ENCODE peak calls at places on chromosomes 2 and 18, in eight cellular contexts. G is fibroblast of villous mesenchyme, H is lung, E is GM23338, I is fibroblast of lung, O is upper lobe of right lung, Q is body of pancreas, M is cardiac muscle cell. N is an unnamed sample.

GRCh38 chr2:238461491-238461890 is 34.8 kb downstream of the ASB1 start:
- DNase-seq in G (no peak), H (no peak), E (no peak), I (no peak), O (no peak), Q (no peak), M (no peak), N (no peak)

GRCh38 chr2:202237787-202238233 is 587 bp downstream of the SUMO1 start:
- DNase-seq in G (peak), H (peak), E (peak), I (peak), O (peak), Q (peak), M (peak), N (peak)

GRCh38 chr2:96175951-96176350 is 30.7 kb upstream of the DUSP2 start:
- DNase-seq in G (peak), H (no peak), E (no peak), I (peak), O (no peak), Q (no peak), M (peak), N (peak)

GRCh38 chr2:200860092-200860795 is 4.2 kb downstream of the CLK1 start:
- DNase-seq in G (peak), H (no peak), E (peak), I (peak), O (no peak), Q (no peak), M (peak), N (peak)

GRCh38 chr2:9824956-9825720 is 18.1 kb upstream of the TAF1B start:
- DNase-seq in G (no peak), H (no peak), E (no peak), I (peak), O (no peak), Q (no peak), M (no peak), N (peak)

GRCh38 chr2:239550336-239550735 is 149.5 kb upstream of the HDAC4 start:
- DNase-seq in G (no peak), H (no peak), E (no peak), I (no peak), O (no peak), Q (no peak), M (no peak), N (no peak)

GRCh38 chr18:79588636-79589481 is 90.7 kb upstream of the CTDP1 start:
- DNase-seq in G (peak), H (peak), E (peak), I (peak), O (peak), Q (peak), M (peak), N (peak)

GRCh38 chr18:35347991-35348390 is 3.8 kb upstream of the ZNF24 start:
- DNase-seq in G (no peak), H (no peak), E (no peak), I (no peak), O (no peak), Q (no peak), M (no peak), N (no peak)

GRCh38 chr2:191226196-191226595 is 19.0 kb upstream of the MYO1B start:
- DNase-seq in G (peak), H (no peak), E (no peak), I (peak), O (no peak), Q (no peak), M (peak), N (peak)

GRCh38 chr2:120793682-120794403 is 58.2 kb downstream of the GLI2 start:
- DNase-seq in G (peak), H (no peak), E (no peak), I (peak), O (no peak), Q (no peak), M (peak), N (peak)

GRCh38 chr2:141492816-141493215 is 638.0 kb downstream of the LRP1B start:
- DNase-seq in G (no peak), H (no peak), E (no peak), I (no peak), O (no peak), Q (no peak), M (no peak), N (no peak)

GRCh38 chr2:237996041-237996593 is 29.3 kb downstream of the UBE2F start:
- DNase-seq in G (peak), H (no peak), E (no peak), I (peak), O (peak), Q (peak), M (peak), N (peak)

GRCh38 chr2:8009010-8009597 is 672.8 kb upstream of the ID2 start:
- DNase-seq in G (no peak), H (no peak), E (no peak), I (no peak), O (no peak), Q (no peak), M (peak), N (peak)

GRCh38 chr2:122804494-122804893 is 1049.0 kb downstream of the TSN start:
- DNase-seq in G (peak), H (no peak), E (no peak), I (no peak), O (no peak), Q (no peak), M (no peak), N (no peak)

GRCh38 chr2:53220969-53221368 is 546.6 kb upstream of the CHAC2 start:
- DNase-seq in G (no peak), H (no peak), E (no peak), I (no peak), O (no peak), Q (no peak), M (no peak), N (no peak)

GRCh38 chr2:227079726-227080125 is 84.3 kb downstream of the COL4A4 start:
- DNase-seq in G (peak), H (no peak), E (no peak), I (no peak), O (no peak), Q (no peak), M (no peak), N (peak)

GRCh38 chr18:8962906-8963635 is 139.4 kb upstream of the NDUFV2 start:
- DNase-seq in G (no peak), H (no peak), E (no peak), I (no peak), O (no peak), Q (no peak), M (no peak), N (no peak)

GRCh38 chr18:22783662-22784076 is 149.5 kb upstream of the RBBP8 start:
- DNase-seq in G (no peak), H (no peak), E (peak), I (no peak), O (no peak), Q (no peak), M (no peak), N (no peak)

GRCh38 chr18:10416020-10416419 is 38.4 kb upstream of the APCDD1 start:
- DNase-seq in G (no peak), H (peak), E (no peak), I (no peak), O (no peak), Q (no peak), M (no peak), N (no peak)

GRCh38 chr2:171509945-171510731 is 12.1 kb upstream of the CYBRD1 start:
- DNase-seq in G (no peak), H (no peak), E (no peak), I (no peak), O (no peak), Q (no peak), M (no peak), N (no peak)

GRCh38 chr2:109604597-109604996 is 9.2 kb downstream of the SEPTIN10 start:
- DNase-seq in G (peak), H (peak), E (no peak), I (peak), O (peak), Q (no peak), M (peak), N (peak)

GRCh38 chr2:197234792-197235191 is 75.8 kb downstream of the ANKRD44 start:
- DNase-seq in G (no peak), H (no peak), E (peak), I (no peak), O (no peak), Q (no peak), M (no peak), N (no peak)

GRCh38 chr2:165629776-165630175 is 160.3 kb downstream of the CSRNP3 start:
- DNase-seq in G (no peak), H (no peak), E (peak), I (no peak), O (no peak), Q (no peak), M (no peak), N (no peak)

GRCh38 chr2:62343636-62344349 is 147.9 kb downstream of the B3GNT2 start:
- DNase-seq in G (no peak), H (no peak), E (no peak), I (no peak), O (no peak), Q (no peak), M (no peak), N (no peak)

GRCh38 chr2:239930378-239930777 is 94.8 kb downstream of the NDUFA10 start:
- DNase-seq in G (no peak), H (no peak), E (no peak), I (no peak), O (peak), Q (no peak), M (no peak), N (no peak)

GRCh38 chr2:103009861-103010260 is 248.0 kb downstream of the TMEM182 start:
- DNase-seq in G (no peak), H (no peak), E (no peak), I (no peak), O (no peak), Q (no peak), M (no peak), N (no peak)

GRCh38 chr18:49763590-49763989 is 49.7 kb downstream of the ACAA2 start:
- DNase-seq in G (no peak), H (no peak), E (no peak), I (no peak), O (peak), Q (no peak), M (no peak), N (no peak)

GRCh38 chr18:48801728-48802542 is 148.8 kb downstream of the SMAD7 start:
- DNase-seq in G (no peak), H (no peak), E (no peak), I (no peak), O (peak), Q (peak), M (no peak), N (no peak)

GRCh38 chr2:25824216-25824615 is 54.1 kb downstream of the ASXL2 start:
- DNase-seq in G (no peak), H (no peak), E (no peak), I (no peak), O (no peak), Q (no peak), M (no peak), N (no peak)

GRCh38 chr18:11176416-11176815 is 27.0 kb upstream of the PIEZO2 start:
- DNase-seq in G (no peak), H (no peak), E (no peak), I (no peak), O (no peak), Q (no peak), M (no peak), N (peak)

GRCh38 chr18:9854801-9855676 is 30.7 kb upstream of the TXNDC2 start:
- DNase-seq in G (peak), H (peak), E (no peak), I (peak), O (no peak), Q (peak), M (peak), N (peak)

GRCh38 chr2:7625392-7626138 is 708.4 kb downstream of the RNF144A start:
- DNase-seq in G (no peak), H (no peak), E (no peak), I (no peak), O (no peak), Q (no peak), M (no peak), N (no peak)

GRCh38 chr2:45232824-45233223 is 223.6 kb upstream of the SIX2 start:
- DNase-seq in G (no peak), H (no peak), E (no peak), I (no peak), O (no peak), Q (no peak), M (no peak), N (peak)

GRCh38 chr2:36499128-36499820 is 98.7 kb downstream of the FEZ2 start:
- DNase-seq in G (no peak), H (no peak), E (no peak), I (no peak), O (no peak), Q (no peak), M (no peak), N (no peak)

GRCh38 chr2:222318026-222318711 is 19.4 kb upstream of the PAX3 start:
- DNase-seq in G (peak), H (no peak), E (peak), I (peak), O (peak), Q (peak), M (peak), N (peak)

GRCh38 chr2:101398026-101398830 is 10.9 kb upstream of the CREG2 start:
- DNase-seq in G (no peak), H (no peak), E (no peak), I (no peak), O (no peak), Q (no peak), M (no peak), N (no peak)

GRCh38 chr2:101400048-101400447 is 12.7 kb upstream of the CREG2 start:
- DNase-seq in G (peak), H (no peak), E (no peak), I (no peak), O (no peak), Q (no peak), M (no peak), N (no peak)

GRCh38 chr2:101396352-101396717 is 9.0 kb upstream of the CREG2 start:
- DNase-seq in G (peak), H (no peak), E (no peak), I (peak), O (no peak), Q (no peak), M (peak), N (peak)

GRCh38 chr2:101399001-101399794 is 11.9 kb upstream of the CREG2 start:
- DNase-seq in G (no peak), H (no peak), E (no peak), I (no peak), O (no peak), Q (no peak), M (no peak), N (no peak)

DNA sequence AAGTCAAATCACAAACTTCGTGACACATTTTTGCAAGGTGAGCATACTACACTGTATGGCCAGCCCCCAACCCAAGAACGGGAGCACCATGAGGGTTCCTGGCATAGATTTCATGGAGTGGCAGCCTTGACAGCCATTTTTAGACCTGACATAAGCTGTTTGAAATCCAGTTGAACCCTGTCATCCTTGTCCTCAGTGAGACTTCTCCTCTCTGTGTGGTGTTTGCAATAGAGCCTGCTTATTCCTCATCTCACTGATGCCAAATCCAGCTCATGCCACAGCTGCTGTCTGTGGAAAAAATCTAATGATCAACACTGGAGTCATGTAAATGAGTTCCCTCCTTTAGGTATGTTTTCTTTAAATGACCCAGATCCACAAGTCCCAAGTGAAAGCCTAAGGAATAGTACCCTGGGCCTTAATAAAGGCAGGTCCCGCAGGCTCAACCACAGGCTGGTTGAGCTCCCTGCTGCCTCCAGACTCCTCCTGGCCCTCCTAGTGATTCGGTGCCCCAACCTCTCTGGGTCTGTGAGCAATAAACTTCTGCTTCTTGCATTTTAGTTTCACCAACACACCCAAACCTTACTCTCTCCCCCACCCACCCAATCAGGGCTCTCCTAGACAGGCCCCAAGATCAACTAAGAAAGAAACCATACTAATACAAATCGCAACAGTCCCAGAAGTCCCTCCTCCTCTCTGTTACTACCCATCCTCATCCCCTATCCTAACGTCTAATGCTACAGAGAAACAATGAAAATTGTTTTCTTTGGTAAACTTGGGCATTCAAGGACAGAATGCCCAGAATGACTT is 8.4 kb upstream of the CREG2 start:
- DNase-seq in G (no peak), H (no peak), E (no peak), I (no peak), O (no peak), Q (no peak), M (no peak), N (no peak)
- TF ChIP-seq CTCF in G (no peak), H (no peak), E (no peak), I (no peak), O (no peak), Q (no peak), M (no peak), N (no peak)

DNA sequence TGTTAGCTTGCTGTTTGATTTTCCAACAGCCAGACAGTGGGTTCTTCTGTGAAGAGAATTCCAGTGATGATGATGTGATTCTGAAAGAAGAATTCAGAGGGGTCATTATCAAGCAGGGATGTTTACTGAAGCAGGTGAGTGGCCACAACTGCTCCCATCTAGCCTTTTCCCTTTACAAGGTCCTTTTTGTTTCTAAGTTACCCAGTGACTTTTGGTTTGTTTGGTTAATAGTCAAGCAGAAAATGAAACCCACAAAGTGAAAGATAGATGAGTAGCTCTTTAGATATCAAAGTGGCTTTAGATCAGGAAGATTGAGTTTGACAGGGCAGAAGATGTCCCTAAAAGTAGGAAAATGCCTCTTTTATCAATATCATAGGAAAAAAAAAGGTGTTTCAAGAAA is 23.3 kb downstream of the PLEK start:
- DNase-seq in G (no peak), H (no peak), E (no peak), I (no peak), O (no peak), Q (no peak), M (no peak), N (no peak)
- H3K4me3 ChIP-seq in G (no peak), H (no peak), E (no peak), I (no peak), O (no peak), Q (no peak), M (no peak), N (no peak)

GRCh38 chr18:36402765-36403396 is 105.4 kb downstream of the FHOD3 start:
- DNase-seq in G (no peak), H (no peak), E (peak), I (peak), O (no peak), Q (no peak), M (peak), N (peak)
- TF ChIP-seq CTCF in G (no peak), H (no peak), E (peak), I (no peak), O (no peak), Q (no peak), M (peak), N (no peak)

GRCh38 chr2:158907926-158908462 is 60.4 kb upstream of the TANC1 start:
- DNase-seq in G (no peak), H (no peak), E (no peak), I (no peak), O (no peak), Q (no peak), M (no peak), N (no peak)

GRCh38 chr2:158902005-158902398 is 66.4 kb upstream of the TANC1 start:
- DNase-seq in G (no peak), H (no peak), E (no peak), I (no peak), O (no peak), Q (no peak), M (no peak), N (no peak)

GRCh38 chr2:158905824-158906223 is 62.6 kb upstream of the TANC1 start:
- DNase-seq in G (peak), H (no peak), E (no peak), I (peak), O (no peak), Q (no peak), M (no peak), N (peak)

GRCh38 chr2:158904126-158904525 is 64.3 kb upstream of the TANC1 start:
- DNase-seq in G (no peak), H (no peak), E (no peak), I (no peak), O (no peak), Q (no peak), M (no peak), N (no peak)

GRCh38 chr2:158904620-158905177 is 63.7 kb upstream of the TANC1 start:
- DNase-seq in G (peak), H (no peak), E (no peak), I (no peak), O (no peak), Q (no peak), M (no peak), N (no peak)
- H3K4me3 ChIP-seq in G (no peak), H (no peak), E (no peak), I (no peak), O (no peak), Q (no peak), M (no peak), N (no peak)

DNA sequence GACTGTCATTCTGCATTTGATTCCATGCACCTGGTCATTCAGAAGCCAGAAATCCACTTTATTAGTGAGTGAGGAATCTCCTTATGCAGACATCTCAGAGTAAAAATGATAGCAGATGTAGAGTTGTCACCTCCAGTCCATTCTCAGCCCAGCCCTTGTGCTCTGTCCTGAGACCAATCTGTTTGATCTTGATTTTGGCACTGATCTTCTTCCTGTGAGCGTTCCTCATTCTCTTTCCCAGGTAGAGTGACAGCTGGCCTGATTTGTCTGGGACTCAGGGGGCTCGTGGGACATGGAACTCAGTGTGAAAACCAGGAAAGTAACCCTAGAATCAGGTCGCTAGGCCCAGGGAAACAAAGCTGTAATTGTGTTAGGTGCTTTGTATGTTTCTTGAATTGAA is 8.9 kb downstream of the ARHGAP25 start:
- DNase-seq in G (no peak), H (no peak), E (no peak), I (no peak), O (no peak), Q (no peak), M (no peak), N (no peak)
- TF ChIP-seq CTCF in G (no peak), H (no peak), E (no peak), I (no peak), O (no peak), Q (no peak), M (no peak), N (no peak)

GRCh38 chr2:97871096-97871780 is 124.5 kb downstream of the TMEM131 start:
- DNase-seq in G (peak), H (no peak), E (no peak), I (peak), O (no peak), Q (no peak), M (peak), N (peak)

GRCh38 chr2:97868986-97869721 is 126.6 kb downstream of the TMEM131 start:
- DNase-seq in G (peak), H (no peak), E (peak), I (peak), O (no peak), Q (no peak), M (peak), N (peak)

GRCh38 chr2:97869722-97870346 is 125.9 kb downstream of the TMEM131 start:
- DNase-seq in G (no peak), H (no peak), E (no peak), I (no peak), O (no peak), Q (no peak), M (no peak), N (no peak)

DNA sequence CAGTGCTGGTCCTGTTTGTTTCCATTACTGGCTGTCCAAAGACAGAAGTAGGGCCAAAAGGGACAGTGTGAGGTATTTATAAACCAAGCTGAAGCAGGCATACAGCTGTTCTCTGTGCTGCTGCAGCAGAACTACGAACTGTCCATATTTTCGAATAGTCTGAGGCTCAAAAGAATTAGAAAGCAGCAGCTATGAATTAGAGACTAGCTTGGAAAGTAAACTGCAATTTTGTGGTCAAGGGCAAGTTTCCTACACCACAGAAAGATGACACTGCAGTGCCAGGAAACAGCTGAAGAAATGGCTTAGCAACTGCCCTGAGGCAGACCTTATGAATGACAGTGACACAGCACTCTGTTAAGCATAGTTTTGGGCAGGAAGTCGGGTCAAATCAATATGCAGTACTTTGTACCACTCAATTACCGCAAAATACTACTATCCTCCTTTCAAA is 125.3 kb downstream of the TMEM131 start:
- DNase-seq in G (peak), H (no peak), E (no peak), I (peak), O (no peak), Q (no peak), M (peak), N (peak)
- H3K4me3 ChIP-seq in G (no peak), H (no peak), E (no peak), I (no peak), O (no peak), Q (no peak), M (no peak), N (no peak)

N was measured in cardiac fibroblast.